ENCODE peak calls at places on chromosomes 3 and 15, in eight cellular contexts. One of them, this sample, is unnamed.

GRCh38 chr15:86988075-86988474 is 908.4 kb downstream of the AGBL1 start:
- DNase-seq in activated CD8-positive, alpha-beta memory T cell treated with anti-CD3 and anti-CD28 coated beads, Interleukin-2, amount 10 ng/mL, durations not matched to agents 7 days and 5 days: no peak
- DNase-seq in neural progenitor cell: no peak
- DNase-seq in transverse colon: no peak
- DNase-seq in GM13976: no peak
- DNase-seq in kidney glomerular epithelial cell: no peak
- DNase-seq in stimulated activated CD4-positive, alpha-beta T cell treated with anti-CD3 and anti-CD28 coated beads, Interleukin-4, amount 100 ng/mL, for 24 hours: no peak
- DNase-seq in H54: no peak
- DNase-seq in this sample: no peak

GRCh38 chr3:42023380-42023779 is 61.5 kb upstream of the ULK4 start:
- DNase-seq in stimulated activated CD4-positive, alpha-beta T cell treated with anti-CD3 and anti-CD28 coated beads, Interleukin-4, amount 100 ng/mL, for 24 hours: peak
- DNase-seq in H54: no peak
- DNase-seq in neural progenitor cell: no peak
- DNase-seq in kidney glomerular epithelial cell: no peak
- DNase-seq in transverse colon: no peak
- DNase-seq in activated CD8-positive, alpha-beta memory T cell treated with anti-CD3 and anti-CD28 coated beads, Interleukin-2, amount 10 ng/mL, durations not matched to agents 7 days and 5 days: no peak
- DNase-seq in GM13976: no peak
- DNase-seq in this sample: peak

GRCh38 chr3:148208975-148209374 is 488.7 kb upstream of the AGTR1 start:
- DNase-seq in kidney glomerular epithelial cell: no peak
- DNase-seq in activated CD8-positive, alpha-beta memory T cell treated with anti-CD3 and anti-CD28 coated beads, Interleukin-2, amount 10 ng/mL, durations not matched to agents 7 days and 5 days: no peak
- DNase-seq in transverse colon: no peak
- DNase-seq in neural progenitor cell: no peak
- DNase-seq in H54: no peak
- DNase-seq in GM13976: no peak
- DNase-seq in stimulated activated CD4-positive, alpha-beta T cell treated with anti-CD3 and anti-CD28 coated beads, Interleukin-4, amount 100 ng/mL, for 24 hours: no peak
- DNase-seq in this sample: no peak

GRCh38 chr15:42593143-42593542 is 17.7 kb downstream of the STARD9 start:
- DNase-seq in stimulated activated CD4-positive, alpha-beta T cell treated with anti-CD3 and anti-CD28 coated beads, Interleukin-4, amount 100 ng/mL, for 24 hours: no peak
- DNase-seq in GM13976: no peak
- DNase-seq in transverse colon: peak
- DNase-seq in activated CD8-positive, alpha-beta memory T cell treated with anti-CD3 and anti-CD28 coated beads, Interleukin-2, amount 10 ng/mL, durations not matched to agents 7 days and 5 days: no peak
- DNase-seq in neural progenitor cell: no peak
- DNase-seq in H54: no peak
- DNase-seq in kidney glomerular epithelial cell: no peak
- DNase-seq in this sample: no peak

GRCh38 chr15:85030301-85031049 is 48.8 kb downstream of the PDE8A start:
- DNase-seq in GM13976: no peak
- DNase-seq in transverse colon: no peak
- DNase-seq in stimulated activated CD4-positive, alpha-beta T cell treated with anti-CD3 and anti-CD28 coated beads, Interleukin-4, amount 100 ng/mL, for 24 hours: no peak
- DNase-seq in neural progenitor cell: no peak
- DNase-seq in H54: peak
- DNase-seq in activated CD8-positive, alpha-beta memory T cell treated with anti-CD3 and anti-CD28 coated beads, Interleukin-2, amount 10 ng/mL, durations not matched to agents 7 days and 5 days: no peak
- DNase-seq in kidney glomerular epithelial cell: peak
- DNase-seq in this sample: no peak

GRCh38 chr15:88739541-88739940 is 63.7 kb upstream of the ACAN start:
- DNase-seq in transverse colon: no peak
- DNase-seq in H54: no peak
- DNase-seq in kidney glomerular epithelial cell: no peak
- DNase-seq in neural progenitor cell: no peak
- DNase-seq in GM13976: no peak
- DNase-seq in stimulated activated CD4-positive, alpha-beta T cell treated with anti-CD3 and anti-CD28 coated beads, Interleukin-4, amount 100 ng/mL, for 24 hours: no peak
- DNase-seq in activated CD8-positive, alpha-beta memory T cell treated with anti-CD3 and anti-CD28 coated beads, Interleukin-2, amount 10 ng/mL, durations not matched to agents 7 days and 5 days: no peak
- DNase-seq in this sample: no peak

GRCh38 chr3:62445267-62445666 is 71.9 kb upstream of the FEZF2 start:
- DNase-seq in H54: no peak
- DNase-seq in activated CD8-positive, alpha-beta memory T cell treated with anti-CD3 and anti-CD28 coated beads, Interleukin-2, amount 10 ng/mL, durations not matched to agents 7 days and 5 days: no peak
- DNase-seq in transverse colon: no peak
- DNase-seq in kidney glomerular epithelial cell: no peak
- DNase-seq in GM13976: no peak
- DNase-seq in stimulated activated CD4-positive, alpha-beta T cell treated with anti-CD3 and anti-CD28 coated beads, Interleukin-4, amount 100 ng/mL, for 24 hours: no peak
- DNase-seq in neural progenitor cell: no peak
- DNase-seq in this sample: no peak

GRCh38 chr15:96336643-96337353 is 6.3 kb downstream of the NR2F2 start:
- DNase-seq in H54: no peak
- DNase-seq in stimulated activated CD4-positive, alpha-beta T cell treated with anti-CD3 and anti-CD28 coated beads, Interleukin-4, amount 100 ng/mL, for 24 hours: no peak
- DNase-seq in activated CD8-positive, alpha-beta memory T cell treated with anti-CD3 and anti-CD28 coated beads, Interleukin-2, amount 10 ng/mL, durations not matched to agents 7 days and 5 days: no peak
- DNase-seq in transverse colon: peak
- DNase-seq in kidney glomerular epithelial cell: no peak
- DNase-seq in GM13976: no peak
- DNase-seq in neural progenitor cell: peak
- DNase-seq in this sample: no peak

GRCh38 chr3:194119831-194120230 is 16.1 kb upstream of the HES1 start:
- DNase-seq in transverse colon: no peak
- DNase-seq in H54: no peak
- DNase-seq in GM13976: no peak
- DNase-seq in kidney glomerular epithelial cell: no peak
- DNase-seq in neural progenitor cell: no peak
- DNase-seq in stimulated activated CD4-positive, alpha-beta T cell treated with anti-CD3 and anti-CD28 coated beads, Interleukin-4, amount 100 ng/mL, for 24 hours: no peak
- DNase-seq in activated CD8-positive, alpha-beta memory T cell treated with anti-CD3 and anti-CD28 coated beads, Interleukin-2, amount 10 ng/mL, durations not matched to agents 7 days and 5 days: no peak
- DNase-seq in this sample: no peak

GRCh38 chr15:95884276-95884675 is 446.2 kb upstream of the NR2F2 start:
- DNase-seq in H54: no peak
- DNase-seq in GM13976: no peak
- DNase-seq in activated CD8-positive, alpha-beta memory T cell treated with anti-CD3 and anti-CD28 coated beads, Interleukin-2, amount 10 ng/mL, durations not matched to agents 7 days and 5 days: no peak
- DNase-seq in transverse colon: no peak
- DNase-seq in kidney glomerular epithelial cell: no peak
- DNase-seq in stimulated activated CD4-positive, alpha-beta T cell treated with anti-CD3 and anti-CD28 coated beads, Interleukin-4, amount 100 ng/mL, for 24 hours: no peak
- DNase-seq in neural progenitor cell: peak
- DNase-seq in this sample: no peak

GRCh38 chr3:58588030-58588614 is 10.9 kb upstream of the FAM107A start:
- DNase-seq in stimulated activated CD4-positive, alpha-beta T cell treated with anti-CD3 and anti-CD28 coated beads, Interleukin-4, amount 100 ng/mL, for 24 hours: no peak
- DNase-seq in GM13976: no peak
- DNase-seq in H54: peak
- DNase-seq in transverse colon: no peak
- DNase-seq in activated CD8-positive, alpha-beta memory T cell treated with anti-CD3 and anti-CD28 coated beads, Interleukin-2, amount 10 ng/mL, durations not matched to agents 7 days and 5 days: no peak
- DNase-seq in neural progenitor cell: peak
- DNase-seq in kidney glomerular epithelial cell: peak
- DNase-seq in this sample: no peak

GRCh38 chr15:25176991-25177954 is 222.5 kb downstream of the SNRPN start:
- DNase-seq in H54: no peak
- DNase-seq in neural progenitor cell: no peak
- DNase-seq in kidney glomerular epithelial cell: no peak
- DNase-seq in transverse colon: peak
- DNase-seq in GM13976: peak
- DNase-seq in activated CD8-positive, alpha-beta memory T cell treated with anti-CD3 and anti-CD28 coated beads, Interleukin-2, amount 10 ng/mL, durations not matched to agents 7 days and 5 days: peak
- DNase-seq in stimulated activated CD4-positive, alpha-beta T cell treated with anti-CD3 and anti-CD28 coated beads, Interleukin-4, amount 100 ng/mL, for 24 hours: peak
- DNase-seq in this sample: peak

GRCh38 chr3:51354766-51355615 is 30.1 kb upstream of the MANF start:
- DNase-seq in GM13976: no peak
- DNase-seq in H54: no peak
- DNase-seq in transverse colon: no peak
- DNase-seq in neural progenitor cell: peak
- DNase-seq in kidney glomerular epithelial cell: no peak
- DNase-seq in stimulated activated CD4-positive, alpha-beta T cell treated with anti-CD3 and anti-CD28 coated beads, Interleukin-4, amount 100 ng/mL, for 24 hours: no peak
- DNase-seq in activated CD8-positive, alpha-beta memory T cell treated with anti-CD3 and anti-CD28 coated beads, Interleukin-2, amount 10 ng/mL, durations not matched to agents 7 days and 5 days: no peak
- DNase-seq in this sample: no peak

GRCh38 chr15:24734391-24734790 is 58.8 kb downstream of the NPAP1 start:
- DNase-seq in neural progenitor cell: no peak
- DNase-seq in transverse colon: no peak
- DNase-seq in H54: no peak
- DNase-seq in stimulated activated CD4-positive, alpha-beta T cell treated with anti-CD3 and anti-CD28 coated beads, Interleukin-4, amount 100 ng/mL, for 24 hours: no peak
- DNase-seq in kidney glomerular epithelial cell: no peak
- DNase-seq in GM13976: no peak
- DNase-seq in activated CD8-positive, alpha-beta memory T cell treated with anti-CD3 and anti-CD28 coated beads, Interleukin-2, amount 10 ng/mL, durations not matched to agents 7 days and 5 days: no peak
- DNase-seq in this sample: no peak

GRCh38 chr3:134231131-134231530 is 19.5 kb downstream of the RYK start:
- DNase-seq in GM13976: no peak
- DNase-seq in H54: no peak
- DNase-seq in stimulated activated CD4-positive, alpha-beta T cell treated with anti-CD3 and anti-CD28 coated beads, Interleukin-4, amount 100 ng/mL, for 24 hours: no peak
- DNase-seq in neural progenitor cell: no peak
- DNase-seq in kidney glomerular epithelial cell: no peak
- DNase-seq in transverse colon: no peak
- DNase-seq in activated CD8-positive, alpha-beta memory T cell treated with anti-CD3 and anti-CD28 coated beads, Interleukin-2, amount 10 ng/mL, durations not matched to agents 7 days and 5 days: no peak
- DNase-seq in this sample: no peak